ENCODE peak calls at places on chromosomes 12 and 14, in seven cellular contexts. H is suprapubic skin, T is HCT116, Z is GM23338, S is upper lobe of left lung, Q is breast epithelium, C is Panc1. P is an unnamed sample. For H3K4me1, the result is how much of the 10 kb centered on the place peaks cover.

GRCh38 chr14:91127411-91127810 is 13.5 kb downstream of the DGLUCY start:
- DNase-seq in H (peak), T (no peak), Z (no peak), S (peak), Q (peak), C (no peak), P (peak)

GRCh38 chr12:62919827-62920226 is 15.1 kb downstream of the PPM1H start:
- DNase-seq in H (no peak), T (no peak), Z (no peak), S (no peak), Q (no peak), C (no peak), P (no peak)

GRCh38 chr12:6092784-6093722 is 31.4 kb downstream of the VWF start:
- DNase-seq in H (peak), T (peak), Z (no peak), S (no peak), Q (peak), C (peak), P (peak)

GRCh38 chr12:68334136-68334535 is 2.0 kb upstream of the MDM1 start:
- DNase-seq in H (no peak), T (no peak), Z (peak), S (no peak), Q (no peak), C (no peak), P (peak)

GRCh38 chr12:2083561-2083960 is 30.8 kb downstream of the CACNA1C start:
- DNase-seq in H (no peak), T (no peak), Z (no peak), S (no peak), Q (no peak), C (no peak), P (no peak)

GRCh38 chr12:110993425-110993824 is 73.0 kb upstream of the MYL2 start:
- DNase-seq in H (no peak), T (no peak), Z (peak), S (no peak), Q (no peak), C (no peak), P (no peak)

GRCh38 chr12:76274699-76275098 is 73.5 kb downstream of the BBS10 start:
- DNase-seq in H (no peak), T (no peak), Z (no peak), S (no peak), Q (no peak), C (no peak), P (no peak)

GRCh38 chr12:70763666-70764065 is 126.4 kb upstream of the PTPRB start:
- DNase-seq in H (no peak), T (no peak), Z (no peak), S (no peak), Q (no peak), C (no peak), P (no peak)

GRCh38 chr12:54549774-54550451 is 512 bp downstream of the PDE1B start:
- DNase-seq in H (no peak), T (no peak), Z (peak), S (peak), Q (no peak), C (no peak), P (no peak)

GRCh38 chr14:92500491-92500941 is 13.1 kb upstream of the RIN3 start:
- DNase-seq in H (peak), T (no peak), Z (peak), S (no peak), Q (peak), C (no peak), P (no peak)

GRCh38 chr12:55682087-55682796 is 25.5 kb downstream of the ITGA7 start:
- DNase-seq in H (no peak), T (no peak), Z (no peak), S (no peak), Q (no peak), C (no peak), P (no peak)

GRCh38 chr12:32542550-32543229 is 136.4 kb upstream of the DNM1L start:
- DNase-seq in H (no peak), T (no peak), Z (no peak), S (no peak), Q (no peak), C (no peak), P (no peak)

GRCh38 chr14:100721568-100721967 is 5.1 kb upstream of the DLK1 start:
- DNase-seq in H (no peak), T (no peak), Z (no peak), S (no peak), Q (no peak), C (no peak), P (no peak)

GRCh38 chr14:55834390-55834789 is 254.4 kb downstream of the KTN1 start:
- DNase-seq in H (no peak), T (no peak), Z (no peak), S (no peak), Q (no peak), C (no peak), P (no peak)

GRCh38 chr14:50021261-50021660 is 95.1 kb downstream of the VCPKMT start:
- DNase-seq in H (no peak), T (no peak), Z (no peak), S (no peak), Q (no peak), C (no peak), P (no peak)

GRCh38 chr12:6765048-6765633 is 1.0 kb upstream of the PTMS start:
- DNase-seq in H (no peak), T (no peak), Z (no peak), S (no peak), Q (no peak), C (no peak), P (no peak)

GRCh38 chr14:96055065-96055752 is 16.0 kb downstream of the C14orf132 start:
- DNase-seq in H (no peak), T (no peak), Z (no peak), S (no peak), Q (no peak), C (no peak), P (no peak)

GRCh38 chr14:72024043-72024407 is 91.8 kb downstream of the RGS6 start:
- DNase-seq in H (no peak), T (peak), Z (peak), S (no peak), Q (no peak), C (peak), P (peak)

GRCh38 chr12:40336573-40337199 is 111.9 kb downstream of the LRRK2 start:
- DNase-seq in H (no peak), T (no peak), Z (peak), S (no peak), Q (no peak), C (no peak), P (no peak)

GRCh38 chr12:42360747-42361403 is 34.9 kb downstream of the PPHLN1 start:
- DNase-seq in H (no peak), T (no peak), Z (no peak), S (no peak), Q (no peak), C (no peak), P (no peak)

GRCh38 chr12:57135487-57135886 is 7.2 kb downstream of the LRP1 start:
- DNase-seq in H (no peak), T (no peak), Z (peak), S (no peak), Q (no peak), C (no peak), P (peak)

GRCh38 chr12:80313184-80313583 is 130.9 kb upstream of the PTPRQ start:
- DNase-seq in H (no peak), T (no peak), Z (no peak), S (no peak), Q (no peak), C (no peak), P (no peak)

DNA sequence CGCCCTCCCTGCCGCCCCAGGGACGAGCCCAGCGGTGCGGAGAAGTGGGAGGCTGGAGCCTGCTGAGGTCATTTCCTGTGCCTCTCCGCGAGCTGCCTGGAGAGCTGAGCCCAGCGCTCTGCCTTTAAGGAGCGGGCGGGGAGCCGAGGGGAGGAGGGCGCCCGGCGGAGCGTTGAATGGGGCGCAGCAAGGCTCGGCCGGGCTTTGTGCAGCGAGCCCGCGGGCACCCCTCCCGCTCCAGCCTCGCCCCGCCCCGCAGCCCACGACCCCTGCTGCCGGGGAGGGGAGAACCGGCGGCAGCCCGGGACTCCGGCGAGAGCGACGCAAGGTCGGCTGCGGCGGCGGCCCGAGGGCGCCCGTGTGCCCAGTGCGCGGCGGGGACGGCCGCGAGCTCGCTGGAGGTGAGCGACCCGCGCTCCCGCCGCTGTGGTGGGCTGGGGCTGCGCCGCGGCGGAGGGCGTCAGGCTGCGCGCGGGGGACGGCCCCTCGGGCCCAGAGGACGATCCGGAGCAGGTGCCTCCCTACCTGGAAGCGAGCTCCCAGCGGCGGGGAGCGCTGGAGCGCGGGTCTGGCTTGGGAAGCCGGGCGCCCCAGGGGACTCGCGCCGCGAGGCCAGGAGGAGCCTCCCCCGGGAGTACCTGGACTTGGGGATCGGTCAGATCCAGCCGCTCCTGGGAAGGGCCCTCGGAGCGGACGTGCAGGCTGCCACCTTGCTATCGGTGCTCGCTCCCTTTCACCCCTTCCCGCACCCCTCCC is at the start of gene PLEKHH1:
- DNase-seq in H (peak), T (peak), Z (peak), S (peak), Q (peak), C (no peak), P (peak)
- TF ChIP-seq CTCF in H (no peak), T (no peak), Z (no peak), S (no peak), Q (no peak), C (peak), P (no peak)

DNA sequence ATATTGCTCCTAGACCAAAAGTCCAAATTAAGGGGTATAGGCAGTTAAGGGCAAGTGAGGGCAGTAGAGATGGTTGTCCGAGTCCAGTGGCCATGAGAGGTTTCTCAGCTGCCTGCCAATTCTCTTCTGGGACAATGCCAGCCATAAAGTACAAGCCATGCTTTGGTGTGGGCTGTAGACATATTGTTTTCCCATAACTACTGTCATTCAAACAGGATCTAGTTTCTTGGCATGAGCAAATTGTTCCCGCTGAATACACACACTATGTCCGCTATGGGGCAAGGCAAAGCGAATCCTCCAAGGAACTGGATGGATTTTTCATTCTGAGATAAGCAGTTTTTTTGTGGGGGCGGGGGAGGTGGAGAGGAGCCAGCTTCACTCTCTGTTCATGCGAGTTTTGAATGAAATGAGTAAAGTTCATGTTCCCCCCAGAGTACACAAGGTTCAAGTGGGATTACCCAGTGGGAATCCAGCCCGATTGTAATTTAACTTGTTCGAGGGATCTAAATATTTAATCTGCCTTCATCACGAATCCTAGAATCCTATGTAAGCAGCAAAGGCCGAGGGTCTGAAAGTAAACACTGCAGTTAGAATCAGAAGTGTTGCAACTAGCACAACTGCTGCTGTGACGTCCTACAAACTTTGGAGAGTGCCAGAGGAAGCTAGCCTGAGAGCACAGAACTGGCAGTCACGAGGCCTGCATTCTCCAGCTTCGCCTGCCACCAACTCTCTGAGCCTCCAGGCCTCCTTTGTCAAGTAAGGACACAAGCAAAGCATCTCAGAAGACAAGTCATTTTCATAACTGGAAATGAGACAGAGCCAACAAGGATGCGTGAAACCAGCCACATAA is 137.0 kb downstream of the CRADD start:
- DNase-seq in H (peak), T (no peak), Z (no peak), S (no peak), Q (peak), C (no peak), P (peak)
- TF ChIP-seq POLR2AphosphoS5 in H (peak), T (no peak), Z (no peak), S (peak), Q (peak), C (no peak), P (peak)

GRCh38 chr14:23617539-23617938 is 18.6 kb upstream of the DHRS2 start:
- DNase-seq in H (no peak), T (no peak), Z (no peak), S (no peak), Q (no peak), C (no peak), P (no peak)
- H3K4me1 ChIP-seq in H (under half), T (under half), Z (under half), S (under half), Q (under half), C (under half), P (under half)

DNA sequence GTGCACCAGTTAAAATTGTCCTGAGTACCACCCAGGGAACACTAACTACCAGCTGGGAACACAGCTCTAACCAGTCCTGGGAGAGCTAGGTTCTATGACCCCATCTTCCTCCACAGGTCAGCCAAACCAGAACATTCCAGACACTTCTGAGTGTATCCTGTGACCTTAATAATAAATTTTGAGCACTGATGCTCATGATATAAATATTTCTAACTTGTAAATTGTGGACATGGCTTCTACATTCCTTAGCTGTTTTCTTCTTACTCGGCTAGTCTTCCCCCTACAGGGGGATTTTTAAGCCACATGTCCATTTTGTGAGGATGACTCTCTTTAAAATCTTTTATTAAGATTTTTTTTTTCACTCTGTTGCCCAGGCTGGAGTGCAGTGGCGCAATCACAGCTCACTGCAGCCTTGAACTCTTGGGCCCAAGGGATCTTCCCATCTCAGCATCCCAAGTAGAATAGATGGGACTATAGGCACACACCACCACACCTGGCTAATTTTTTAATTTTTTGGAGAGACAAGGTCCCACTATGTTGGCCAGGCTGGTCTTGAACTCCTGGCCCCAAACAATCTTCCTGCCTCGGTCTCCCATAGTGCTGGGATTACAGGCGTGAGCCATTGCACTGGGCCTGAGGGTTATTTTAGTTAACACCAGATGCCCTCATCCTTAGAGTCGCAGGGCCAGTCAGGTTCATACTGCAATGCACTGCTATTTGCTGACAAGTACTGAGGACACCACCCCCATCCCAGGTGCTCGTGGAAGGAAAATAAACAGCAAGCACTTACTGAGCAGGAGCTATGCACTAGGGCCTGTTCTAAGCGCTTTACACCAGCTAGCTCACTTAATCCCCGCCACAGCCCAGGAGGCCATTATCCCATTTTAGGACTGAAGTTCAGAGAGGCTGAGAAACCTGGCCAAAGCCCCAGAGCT is 142.6 kb upstream of the NCOR2 start:
- DNase-seq in H (no peak), T (no peak), Z (no peak), S (no peak), Q (no peak), C (no peak), P (no peak)
- TF ChIP-seq CTCF in H (no peak), T (no peak), Z (no peak), S (no peak), Q (no peak), C (no peak), P (no peak)

GRCh38 chr12:104671407-104672095 is 214.8 kb downstream of the CHST11 start:
- DNase-seq in H (peak), T (peak), Z (no peak), S (no peak), Q (peak), C (peak), P (peak)
- TF ChIP-seq POLR2AphosphoS5 in H (peak), T (peak), Z (no peak), S (peak), Q (peak), C (no peak), P (peak)

GRCh38 chr14:52071675-52072074 is 2.8 kb upstream of the NID2 start:
- DNase-seq in H (no peak), T (no peak), Z (peak), S (no peak), Q (no peak), C (no peak), P (no peak)
- H3K4me1 ChIP-seq in H (under half), T (under half), Z (under half), S (under half), Q (under half), C (under half), P (under half)

GRCh38 chr12:125346361-125346760 is 281.1 kb downstream of the AACS start:
- DNase-seq in H (no peak), T (no peak), Z (peak), S (no peak), Q (no peak), C (no peak), P (no peak)
- TF ChIP-seq CTCF in H (no peak), T (no peak), Z (peak), S (no peak), Q (no peak), C (peak), P (no peak)

GRCh38 chr12:89528434-89528833 is 2.6 kb upstream of the POC1B start:
- DNase-seq in H (no peak), T (no peak), Z (no peak), S (no peak), Q (no peak), C (no peak), P (no peak)
- TF ChIP-seq POLR2AphosphoS5 in H (no peak), T (no peak), Z (no peak), S (no peak), Q (no peak), C (no peak), P (no peak)

DNA sequence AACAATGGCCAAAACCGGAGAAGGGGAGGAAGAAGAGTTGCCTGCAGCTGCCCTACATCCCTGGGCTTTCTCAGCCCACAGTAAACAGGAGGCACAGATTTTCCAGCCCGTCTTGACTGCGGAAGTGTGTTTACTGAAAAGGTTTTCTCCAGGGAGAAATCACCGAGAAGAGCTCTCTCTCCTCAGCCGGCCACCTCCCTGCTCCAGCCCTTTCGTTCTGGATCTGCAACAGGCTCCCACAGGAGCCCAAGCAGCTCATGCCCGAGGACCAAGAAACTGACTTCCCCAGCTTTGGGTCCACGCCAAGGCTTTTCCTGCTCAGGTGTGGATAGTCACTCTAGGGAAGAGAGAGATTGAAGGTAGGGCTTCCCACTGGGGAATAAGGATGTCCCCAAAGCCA is 61.7 kb downstream of the BCL11B start:
- DNase-seq in H (no peak), T (no peak), Z (no peak), S (no peak), Q (no peak), C (no peak), P (no peak)
- H3K4me1 ChIP-seq in H (half or more), T (under half), Z (under half), S (under half), Q (under half), C (under half), P (under half)

GRCh38 chr14:105378199-105378598 is 20.1 kb upstream of the TEX22 start:
- DNase-seq in H (no peak), T (no peak), Z (no peak), S (no peak), Q (no peak), C (no peak), P (no peak)

GRCh38 chr14:105377555-105378182 is 20.7 kb upstream of the TEX22 start:
- DNase-seq in H (no peak), T (no peak), Z (peak), S (peak), Q (no peak), C (no peak), P (no peak)

GRCh38 chr14:105375635-105376057 is 22.7 kb upstream of the TEX22 start:
- DNase-seq in H (no peak), T (no peak), Z (no peak), S (no peak), Q (no peak), C (no peak), P (no peak)

GRCh38 chr14:105376521-105377440 is 21.6 kb upstream of the TEX22 start:
- DNase-seq in H (no peak), T (no peak), Z (peak), S (peak), Q (no peak), C (no peak), P (no peak)

GRCh38 chr14:105374389-105374788 is 23.9 kb upstream of the TEX22 start:
- DNase-seq in H (no peak), T (peak), Z (no peak), S (peak), Q (peak), C (no peak), P (no peak)
- TF ChIP-seq CTCF in H (no peak), T (no peak), Z (no peak), S (peak), Q (peak), C (no peak), P (no peak)